ENCODE peak calls at places on chromosomes 12 and 14, in six cellular contexts. O is endothelial cell; H is hepatic stellate cell; I is CD8-positive, alpha-beta T cell; V is dorsolateral prefrontal cortex; G is effector memory CD8-positive, alpha-beta T cell. Z is an unnamed sample.

GRCh38 chr12:119258149-119258548 is 76.4 kb upstream of the CCDC60 start:
- DNase-seq in I (no peak), O (peak), V (no peak), H (no peak), G (no peak), Z (no peak)

GRCh38 chr12:47856094-47856493 is 36.4 kb upstream of the HDAC7 start:
- DNase-seq in V (no peak), G (no peak), H (no peak), I (no peak), O (no peak), Z (no peak)

GRCh38 chr12:51949342-51950030 is 2.0 kb upstream of the ACVR1B start:
- DNase-seq in O (no peak), I (no peak), H (no peak), V (no peak), G (no peak), Z (no peak)

GRCh38 chr12:123571343-123571813 is 13.0 kb upstream of the TMED2 start:
- DNase-seq in H (peak), G (no peak), I (no peak), V (peak), O (no peak), Z (peak)

GRCh38 chr14:101183376-101184103 is 280.0 kb upstream of the RTL1 start:
- DNase-seq in H (no peak), V (no peak), G (no peak), O (peak), I (no peak), Z (peak)

GRCh38 chr12:65741662-65742480 is 82.4 kb upstream of the HMGA2 start:
- DNase-seq in H (peak), I (no peak), V (peak), O (peak), G (no peak), Z (peak)

GRCh38 chr12:51246254-51246853 is 7.7 kb downstream of the DAZAP2 start:
- DNase-seq in O (peak), I (no peak), G (peak), H (peak), V (no peak), Z (no peak)

GRCh38 chr14:100994757-100995156 is 91.2 kb upstream of the RTL1 start:
- DNase-seq in G (no peak), I (no peak), O (no peak), H (no peak), V (no peak), Z (no peak)

GRCh38 chr12:107818984-107819383 is 44.5 kb downstream of the ASCL4 start:
- DNase-seq in V (peak), G (no peak), I (no peak), H (peak), O (no peak), Z (no peak)

GRCh38 chr14:69657961-69658360 is 46.6 kb downstream of the SUSD6 start:
- DNase-seq in G (no peak), I (no peak), H (no peak), V (no peak), O (no peak), Z (no peak)

GRCh38 chr14:104434214-104435076 is 145.1 kb upstream of the C14orf180 start:
- DNase-seq in O (no peak), I (no peak), G (no peak), V (no peak), H (no peak), Z (no peak)

GRCh38 chr12:132686831-132687210 is 321 bp downstream of the POLE start:
- DNase-seq in G (no peak), I (no peak), V (no peak), H (no peak), O (no peak), Z (no peak)

GRCh38 chr14:35515916-35516315 is 18.0 kb upstream of the INSM2 start:
- DNase-seq in V (no peak), I (no peak), O (no peak), H (no peak), G (no peak), Z (no peak)

GRCh38 chr12:10466311-10466710 is 13.1 kb upstream of the KLRC1 start:
- DNase-seq in V (no peak), I (no peak), O (no peak), H (no peak), G (no peak), Z (no peak)

GRCh38 chr12:12379831-12380730 is 23.2 kb downstream of the BORCS5 start:
- DNase-seq in O (no peak), V (no peak), I (peak), H (peak), G (peak), Z (no peak)

GRCh38 chr14:37369446-37369845 is 171.7 kb downstream of the MIPOL1 start:
- DNase-seq in O (no peak), V (no peak), I (no peak), H (no peak), G (no peak), Z (no peak)

GRCh38 chr12:14911131-14911530 is 25.5 kb upstream of the MGP start:
- DNase-seq in O (no peak), H (no peak), I (no peak), G (no peak), V (no peak), Z (no peak)

GRCh38 chr12:92080390-92081285 is 65.0 kb downstream of the BTG1 start:
- DNase-seq in V (no peak), G (no peak), I (no peak), H (peak), O (no peak), Z (peak)

GRCh38 chr14:54202288-54202687 is 194.5 kb upstream of the CDKN3 start:
- DNase-seq in I (no peak), G (no peak), V (no peak), O (no peak), H (no peak), Z (no peak)

GRCh38 chr12:88836156-88836555 is 255.9 kb upstream of the KITLG start:
- DNase-seq in G (no peak), O (no peak), V (no peak), I (no peak), H (no peak), Z (no peak)

GRCh38 chr12:54404061-54405004 is 14.7 kb downstream of the ITGA5 start:
- DNase-seq in H (peak), G (peak), V (no peak), O (peak), I (peak), Z (peak)

GRCh38 chr14:84708865-84709264 is 821.1 kb upstream of the FLRT2 start:
- DNase-seq in O (no peak), V (no peak), H (no peak), G (no peak), I (no peak), Z (no peak)

GRCh38 chr12:131699434-131699833 is 11.5 kb upstream of the SFSWAP start:
- DNase-seq in H (no peak), I (no peak), O (no peak), V (no peak), G (no peak), Z (no peak)

GRCh38 chr12:65495233-65495632 is 216.8 kb downstream of the MSRB3 start:
- DNase-seq in G (no peak), I (no peak), O (no peak), H (peak), V (no peak), Z (no peak)

GRCh38 chr12:94290353-94290752 is 142.0 kb downstream of the PLXNC1 start:
- DNase-seq in G (no peak), O (no peak), H (no peak), I (no peak), V (no peak), Z (no peak)

GRCh38 chr12:88552672-88553079 is 27.6 kb downstream of the KITLG start:
- DNase-seq in G (no peak), H (no peak), V (no peak), O (no peak), I (no peak), Z (no peak)

GRCh38 chr14:35339761-35340406 is 47.7 kb downstream of the PSMA6 start:
- DNase-seq in H (no peak), I (no peak), V (no peak), O (no peak), G (no peak), Z (no peak)

GRCh38 chr14:56829151-56829550 is 18.9 kb upstream of the OTX2 start:
- DNase-seq in G (no peak), I (no peak), H (no peak), O (no peak), V (no peak), Z (no peak)

GRCh38 chr14:85415015-85415712 is 114.8 kb upstream of the FLRT2 start:
- DNase-seq in O (no peak), I (no peak), G (no peak), H (peak), V (no peak), Z (peak)

GRCh38 chr14:61836807-61837206 is 74.6 kb downstream of the SNAPC1 start:
- DNase-seq in G (no peak), V (no peak), O (no peak), I (no peak), H (no peak), Z (no peak)

GRCh38 chr14:61749264-61749663 is 13.0 kb upstream of the SNAPC1 start:
- DNase-seq in O (no peak), I (no peak), V (no peak), H (no peak), G (no peak), Z (no peak)

GRCh38 chr12:67720383-67720856 is 71.9 kb downstream of the DYRK2 start:
- DNase-seq in O (no peak), H (peak), V (no peak), G (no peak), I (no peak), Z (peak)

GRCh38 chr14:54329082-54329695 is 67.6 kb upstream of the CDKN3 start:
- DNase-seq in H (peak), O (peak), I (no peak), G (no peak), V (peak), Z (peak)

GRCh38 chr12:129161511-129161910 is 308.2 kb downstream of the GLT1D1 start:
- DNase-seq in H (no peak), O (no peak), V (no peak), G (no peak), I (no peak), Z (no peak)

GRCh38 chr14:50668852-50669194 is 717 bp upstream of the SAV1 start:
- DNase-seq in H (no peak), V (no peak), I (no peak), O (no peak), G (no peak), Z (no peak)

GRCh38 chr12:92927436-92928116 is 1.5 kb downstream of the EEA1 start:
- DNase-seq in G (no peak), V (no peak), O (no peak), I (no peak), H (peak), Z (no peak)

GRCh38 chr14:62501021-62501750 is 544.1 kb downstream of the KCNH5 start:
- DNase-seq in V (no peak), I (no peak), H (no peak), G (no peak), O (no peak), Z (no peak)

GRCh38 chr14:60093088-60093487 is 1.4 kb downstream of the PCNX4 start:
- DNase-seq in I (no peak), V (no peak), G (no peak), H (no peak), O (no peak), Z (no peak)

GRCh38 chr14:64952598-64953309 is 10.2 kb upstream of the GPX2 start:
- DNase-seq in G (no peak), I (no peak), O (no peak), V (no peak), H (no peak), Z (peak)

Z was measured in HEK293T.